ENCODE peak calls at places on chromosomes 13 and 19, in eight cellular contexts. One of them, this sample, is unnamed.

GRCh38 chr19:53511933-53512374 is 26.0 kb upstream of the ZNF331 start:
- DNase-seq in left lung: no peak
- DNase-seq in OCI-M1: peak; percentile 83
- DNase-seq in A172: peak; percentile 49
- DNase-seq in HFFc6: peak; percentile 53
- DNase-seq in cardiac muscle cell: peak; percentile 80
- DNase-seq in EH: peak; percentile 63
- DNase-seq in IMR-90: peak; percentile 65
- DNase-seq in this sample: peak; percentile 58

GRCh38 chr19:56664511-56664910 is 7.0 kb downstream of the ZNF835 start:
- DNase-seq in A172: no peak
- DNase-seq in HFFc6: no peak
- DNase-seq in IMR-90: no peak
- DNase-seq in OCI-M1: no peak
- DNase-seq in left lung: no peak
- DNase-seq in cardiac muscle cell: no peak
- DNase-seq in EH: no peak
- DNase-seq in this sample: no peak

GRCh38 chr13:51148952-51149573 is 38.0 kb upstream of the C13orf42 start:
- DNase-seq in IMR-90: peak; percentile 45
- DNase-seq in EH: peak; percentile 57
- DNase-seq in HFFc6: peak; percentile 53
- DNase-seq in cardiac muscle cell: peak; percentile 76
- DNase-seq in OCI-M1: peak; percentile 58
- DNase-seq in left lung: no peak
- DNase-seq in A172: no peak
- DNase-seq in this sample: peak; percentile 32

GRCh38 chr19:23304238-23304637 is 54.0 kb upstream of the ZNF724 start:
- DNase-seq in left lung: no peak
- DNase-seq in cardiac muscle cell: no peak
- DNase-seq in OCI-M1: no peak
- DNase-seq in IMR-90: no peak
- DNase-seq in A172: no peak
- DNase-seq in HFFc6: no peak
- DNase-seq in EH: no peak
- DNase-seq in this sample: no peak

GRCh38 chr13:41809962-41810361 is 150.9 kb downstream of the VWA8 start:
- DNase-seq in cardiac muscle cell: no peak
- DNase-seq in HFFc6: no peak
- DNase-seq in OCI-M1: no peak
- DNase-seq in EH: no peak
- DNase-seq in A172: no peak
- DNase-seq in left lung: no peak
- DNase-seq in IMR-90: no peak
- DNase-seq in this sample: no peak

GRCh38 chr13:106802917-106803316 is 235.0 kb upstream of the ARGLU1 start:
- DNase-seq in cardiac muscle cell: no peak
- DNase-seq in left lung: no peak
- DNase-seq in OCI-M1: no peak
- DNase-seq in HFFc6: no peak
- DNase-seq in A172: no peak
- DNase-seq in IMR-90: no peak
- DNase-seq in EH: no peak
- DNase-seq in this sample: no peak

GRCh38 chr13:98528663-98529064 is 48.2 kb downstream of the STK24 start:
- DNase-seq in EH: peak; percentile 56
- DNase-seq in A172: no peak
- DNase-seq in cardiac muscle cell: no peak
- DNase-seq in IMR-90: peak; percentile 35
- DNase-seq in OCI-M1: no peak
- DNase-seq in HFFc6: no peak
- DNase-seq in left lung: no peak
- DNase-seq in this sample: no peak

GRCh38 chr13:30340367-30341184 is 33.2 kb upstream of the KATNAL1 start:
- DNase-seq in IMR-90: peak; percentile 89
- DNase-seq in left lung: no peak
- DNase-seq in EH: peak; percentile 98
- DNase-seq in cardiac muscle cell: peak; percentile 13
- DNase-seq in A172: peak; percentile 55
- DNase-seq in OCI-M1: peak; percentile 61
- DNase-seq in HFFc6: peak; percentile 93
- DNase-seq in this sample: peak; percentile 92

GRCh38 chr13:33257786-33258185 is 27.8 kb downstream of the STARD13 start:
- DNase-seq in left lung: no peak
- DNase-seq in cardiac muscle cell: no peak
- DNase-seq in EH: no peak
- DNase-seq in OCI-M1: no peak
- DNase-seq in HFFc6: no peak
- DNase-seq in IMR-90: no peak
- DNase-seq in A172: no peak
- DNase-seq in this sample: no peak

GRCh38 chr19:43681826-43682225 is 11.9 kb upstream of the PLAUR start:
- DNase-seq in EH: no peak
- DNase-seq in HFFc6: no peak
- DNase-seq in IMR-90: no peak
- DNase-seq in cardiac muscle cell: no peak
- DNase-seq in OCI-M1: no peak
- DNase-seq in A172: no peak
- DNase-seq in left lung: no peak
- DNase-seq in this sample: no peak

GRCh38 chr19:18903146-18904056 is 7.4 kb upstream of the CERS1 start:
- DNase-seq in left lung: no peak
- DNase-seq in cardiac muscle cell: no peak
- DNase-seq in A172: no peak
- DNase-seq in IMR-90: no peak
- DNase-seq in HFFc6: no peak
- DNase-seq in EH: no peak
- DNase-seq in OCI-M1: no peak
- DNase-seq in this sample: no peak

GRCh38 chr13:99350191-99350590 is 43.0 kb upstream of the GPR183 start:
- DNase-seq in left lung: no peak
- DNase-seq in IMR-90: no peak
- DNase-seq in OCI-M1: no peak
- DNase-seq in EH: no peak
- DNase-seq in A172: no peak
- DNase-seq in cardiac muscle cell: no peak
- DNase-seq in HFFc6: no peak
- DNase-seq in this sample: no peak

GRCh38 chr19:1063030-1063908 is 3.7 kb upstream of the ARHGAP45 start:
- DNase-seq in OCI-M1: peak; percentile 38
- DNase-seq in IMR-90: no peak
- DNase-seq in HFFc6: peak; percentile 25
- DNase-seq in cardiac muscle cell: no peak
- DNase-seq in A172: no peak
- DNase-seq in EH: no peak
- DNase-seq in left lung: peak; percentile 85
- DNase-seq in this sample: no peak

GRCh38 chr13:74977498-74977897 is 504.5 kb downstream of the TBC1D4 start:
- DNase-seq in left lung: no peak
- DNase-seq in HFFc6: no peak
- DNase-seq in A172: no peak
- DNase-seq in OCI-M1: no peak
- DNase-seq in EH: no peak
- DNase-seq in cardiac muscle cell: no peak
- DNase-seq in IMR-90: no peak
- DNase-seq in this sample: no peak

GRCh38 chr13:32147193-32147592 is 115.6 kb downstream of the FRY start:
- DNase-seq in A172: no peak
- DNase-seq in HFFc6: no peak
- DNase-seq in OCI-M1: no peak
- DNase-seq in IMR-90: no peak
- DNase-seq in EH: no peak
- DNase-seq in cardiac muscle cell: no peak
- DNase-seq in left lung: no peak
- DNase-seq in this sample: no peak

GRCh38 chr19:4338441-4339350 is at the start of gene STAP2:
- DNase-seq in HFFc6: no peak
- DNase-seq in cardiac muscle cell: peak; percentile 33
- DNase-seq in left lung: peak; percentile 82
- DNase-seq in OCI-M1: no peak
- DNase-seq in IMR-90: no peak
- DNase-seq in EH: no peak
- DNase-seq in A172: peak; percentile 59
- DNase-seq in this sample: peak; percentile 29

GRCh38 chr13:46529509-46529908 is 23.5 kb upstream of the LRCH1 start:
- DNase-seq in HFFc6: no peak
- DNase-seq in EH: no peak
- DNase-seq in OCI-M1: no peak
- DNase-seq in cardiac muscle cell: no peak
- DNase-seq in left lung: no peak
- DNase-seq in A172: no peak
- DNase-seq in IMR-90: no peak
- DNase-seq in this sample: no peak

This sample was measured in EL.